ENCODE peak calls at places on chromosomes 2 and 18, in five cellular contexts. U is H9, I is OCI-M1, J is ELR, Y is tibial artery. W is an unnamed sample.

GRCh38 chr18:50203801-50204604 is 9.1 kb upstream of the MYO5B start:
- DNase-seq in U (peak), I (peak), J (peak), Y (no peak), W (peak)

GRCh38 chr2:209663149-209663548 is 108.5 kb upstream of the UNC80 start:
- DNase-seq in U (no peak), I (peak), J (peak), Y (no peak), W (peak)

GRCh38 chr2:201978333-201978732 is 55.3 kb upstream of the FZD7 start:
- DNase-seq in U (no peak), I (no peak), J (no peak), Y (no peak), W (no peak)

GRCh38 chr2:26017464-26018183 is 16.3 kb upstream of the RAB10 start:
- DNase-seq in U (no peak), I (no peak), J (peak), Y (no peak), W (no peak)

GRCh38 chr2:241315879-241316700 is at the start of gene SEPTIN2:
- DNase-seq in U (no peak), I (peak), J (peak), Y (peak), W (peak)

GRCh38 chr2:86622878-86623548 is 652 bp downstream of the RNF103 start:
- DNase-seq in U (no peak), I (peak), J (peak), Y (peak), W (peak)

GRCh38 chr2:113894156-113894743 is 4.4 kb downstream of the ACTR3 start:
- DNase-seq in U (no peak), I (peak), J (peak), Y (no peak), W (no peak)

GRCh38 chr18:9333441-9334350 is 877 bp upstream of the TWSG1 start:
- DNase-seq in U (peak), I (no peak), J (peak), Y (peak), W (peak)

GRCh38 chr2:71496156-71496770 is 42.9 kb downstream of the DYSF start:
- DNase-seq in U (peak), I (no peak), J (no peak), Y (no peak), W (no peak)

W was measured in NCI-H146.